ENCODE peak calls at places on chromosomes 2 and 18, in seven cellular contexts. D is IMR-90, U is neuronal stem cell, P is mesendoderm, T is H1, X is mesenchymal stem cell, I is H9. Q is an unnamed sample.
A peak's percentile ranks its signal among the peaks of the same experiment; 100 is the strongest.

GRCh38 chr2:165905854-165906253 is 47.7 kb downstream of the TTC21B start:
- DNase-seq in T (no peak), U (no peak), X (no peak), P (no peak), I (no peak), D (peak; percentile 65), Q (no peak)

GRCh38 chr2:189127756-189128155 is 51.8 kb downstream of the COL5A2 start:
- DNase-seq in X (no peak), I (no peak), U (no peak), P (no peak), D (no peak), T (no peak), Q (no peak)

GRCh38 chr2:199136681-199137080 is 321.1 kb downstream of the SATB2 start:
- DNase-seq in U (no peak), X (peak; percentile 20), P (no peak), D (peak; percentile 87), I (no peak), T (no peak), Q (no peak)

GRCh38 chr2:65096948-65097347 is 33.0 kb downstream of the RAB1A start:
- DNase-seq in P (no peak), D (peak; percentile 65), T (no peak), U (no peak), I (no peak), X (peak; percentile 43), Q (no peak)

GRCh38 chr2:20618886-20619521 is 31.9 kb downstream of the HS1BP3 start:
- DNase-seq in P (no peak), X (no peak), T (no peak), D (no peak), U (no peak), I (no peak), Q (no peak)

GRCh38 chr2:137155351-137156104 is 390.2 kb downstream of the THSD7B start:
- DNase-seq in T (no peak), D (no peak), X (no peak), P (no peak), U (no peak), I (no peak), Q (no peak)

GRCh38 chr2:118474151-118474561 is 373.3 kb downstream of the EN1 start:
- DNase-seq in T (no peak), I (no peak), P (peak; percentile 70), U (no peak), D (no peak), X (no peak), Q (no peak)

GRCh38 chr2:149134335-149134923 is 95.9 kb downstream of the LYPD6B start:
- DNase-seq in U (no peak), D (no peak), X (no peak), I (no peak), P (peak; percentile 20), T (no peak), Q (no peak)

GRCh38 chr2:241073166-241074064 is 28.7 kb downstream of the MTERF4 start:
- DNase-seq in U (no peak), X (no peak), T (no peak), P (no peak), I (no peak), D (no peak), Q (no peak)

GRCh38 chr2:152369176-152369860 is 34.3 kb downstream of the FMNL2 start:
- DNase-seq in D (peak; percentile 91), T (no peak), X (peak; percentile 96), P (peak; percentile 45), U (no peak), I (no peak), Q (peak; percentile 79)

GRCh38 chr18:12233378-12233777 is 20.8 kb upstream of the CIDEA start:
- DNase-seq in P (no peak), U (no peak), T (no peak), D (peak; percentile 75), X (peak; percentile 51), I (no peak), Q (peak; percentile 69)

GRCh38 chr2:127188797-127189196 is 31.3 kb downstream of the CYP27C1 start:
- DNase-seq in I (no peak), D (no peak), P (no peak), X (no peak), U (no peak), T (no peak), Q (no peak)

GRCh38 chr2:27705851-27706622 is 42.3 kb downstream of the SLC4A1AP start:
- DNase-seq in U (no peak), T (no peak), D (peak; percentile 99), I (no peak), X (peak; percentile 89), P (peak; percentile 87), Q (peak; percentile 10)

GRCh38 chr18:3027301-3027700 is 14.4 kb upstream of the LPIN2 start:
- DNase-seq in I (no peak), D (no peak), T (no peak), U (no peak), P (no peak), X (no peak), Q (no peak)

GRCh38 chr2:43370705-43371104 is 144.3 kb upstream of the ZFP36L2 start:
- DNase-seq in D (no peak), T (no peak), I (no peak), X (peak; percentile 55), U (no peak), P (no peak), Q (no peak)

GRCh38 chr18:3093624-3094354 is 80.8 kb upstream of the LPIN2 start:
- DNase-seq in I (no peak), X (no peak), U (no peak), D (no peak), P (no peak), T (no peak), Q (no peak)

GRCh38 chr2:207491086-207491485 is 38.7 kb upstream of the CREB1 start:
- DNase-seq in X (no peak), I (no peak), P (no peak), U (no peak), T (no peak), D (no peak), Q (peak; percentile 54)

GRCh38 chr2:186065491-186065890 is 326.9 kb downstream of the FSIP2 start:
- DNase-seq in D (no peak), I (no peak), X (no peak), U (no peak), T (no peak), P (no peak), Q (no peak)

GRCh38 chr18:45792551-45793294 is 32.8 kb upstream of the SIGLEC15 start:
- DNase-seq in T (no peak), P (no peak), U (no peak), D (peak; percentile 49), X (no peak), I (no peak), Q (no peak)

GRCh38 chr2:73983322-73984202 is 1.1 kb upstream of the TET3 start:
- DNase-seq in U (no peak), D (no peak), X (no peak), T (peak; percentile 73), I (peak; percentile 75), P (peak; percentile 76), Q (peak; percentile 98)
- H2AK5ac ChIP-seq in U (peak overlapping the region; percentile 74), D (peak overlapping the region; percentile 81), X (peak overlapping the region; percentile 43), T (no peak overlapping the region), I (no peak overlapping the region), P (no peak overlapping the region), Q (peak overlapping the region; percentile 94)

GRCh38 chr18:5391427-5391826 is 95.9 kb upstream of the ZBTB14 start:
- DNase-seq in I (no peak), U (no peak), P (no peak), X (no peak), T (no peak), D (no peak), Q (no peak)

GRCh38 chr18:5393779-5394178 is 98.3 kb upstream of the ZBTB14 start:
- DNase-seq in X (no peak), D (peak; percentile 81), T (no peak), U (no peak), I (no peak), P (peak; percentile 4), Q (peak; percentile 79)

GRCh38 chr18:5388896-5389295 is 93.4 kb upstream of the ZBTB14 start:
- DNase-seq in D (no peak), X (no peak), T (no peak), I (no peak), U (no peak), P (no peak), Q (no peak)
- H2AK5ac ChIP-seq in D (no peak overlapping the region), X (no peak overlapping the region), T (no peak overlapping the region), I (no peak overlapping the region), U (no peak overlapping the region), P (no peak overlapping the region), Q (no peak overlapping the region)

DNA sequence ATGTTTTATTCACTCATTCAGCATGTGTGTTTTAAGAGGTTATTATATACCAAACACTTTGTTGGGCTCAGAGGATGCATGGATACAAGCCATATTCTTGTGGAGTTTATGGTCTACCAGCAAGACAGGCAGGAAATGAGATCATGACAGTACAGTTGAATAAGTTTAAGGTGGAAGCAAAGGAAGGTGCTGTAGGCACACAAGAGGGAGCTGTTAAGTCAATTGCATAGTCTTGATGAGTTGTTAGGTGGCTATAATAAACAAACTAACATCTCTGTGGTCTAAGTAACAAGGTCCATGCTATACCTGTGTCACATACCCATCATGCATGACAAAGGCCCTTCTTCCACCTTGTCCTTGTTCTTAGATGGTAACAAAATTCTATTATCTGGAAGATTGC is 538.3 kb downstream of the CNTNAP5 start:
- DNase-seq in T (no peak), U (no peak), P (peak; percentile 64), X (no peak), I (no peak), D (no peak), Q (no peak)
- H2AK5ac ChIP-seq in T (no peak overlapping the region), U (no peak overlapping the region), P (no peak overlapping the region), X (no peak overlapping the region), I (no peak overlapping the region), D (no peak overlapping the region), Q (no peak overlapping the region)

GRCh38 chr18:32257073-32257780 is 67.4 kb downstream of the MEP1B start:
- DNase-seq in T (no peak), U (no peak), I (no peak), D (no peak), X (no peak), P (no peak), Q (peak; percentile 15)

GRCh38 chr18:32259553-32259952 is 69.7 kb downstream of the MEP1B start:
- DNase-seq in T (no peak), I (no peak), D (no peak), P (no peak), X (no peak), U (no peak), Q (no peak)

GRCh38 chr18:32258148-32258547 is 68.3 kb downstream of the MEP1B start:
- DNase-seq in X (no peak), U (no peak), P (no peak), D (no peak), T (no peak), I (no peak), Q (no peak)

GRCh38 chr18:32261003-32261402 is 71.2 kb downstream of the MEP1B start:
- DNase-seq in I (no peak), D (no peak), U (no peak), P (no peak), T (no peak), X (no peak), Q (no peak)

DNA sequence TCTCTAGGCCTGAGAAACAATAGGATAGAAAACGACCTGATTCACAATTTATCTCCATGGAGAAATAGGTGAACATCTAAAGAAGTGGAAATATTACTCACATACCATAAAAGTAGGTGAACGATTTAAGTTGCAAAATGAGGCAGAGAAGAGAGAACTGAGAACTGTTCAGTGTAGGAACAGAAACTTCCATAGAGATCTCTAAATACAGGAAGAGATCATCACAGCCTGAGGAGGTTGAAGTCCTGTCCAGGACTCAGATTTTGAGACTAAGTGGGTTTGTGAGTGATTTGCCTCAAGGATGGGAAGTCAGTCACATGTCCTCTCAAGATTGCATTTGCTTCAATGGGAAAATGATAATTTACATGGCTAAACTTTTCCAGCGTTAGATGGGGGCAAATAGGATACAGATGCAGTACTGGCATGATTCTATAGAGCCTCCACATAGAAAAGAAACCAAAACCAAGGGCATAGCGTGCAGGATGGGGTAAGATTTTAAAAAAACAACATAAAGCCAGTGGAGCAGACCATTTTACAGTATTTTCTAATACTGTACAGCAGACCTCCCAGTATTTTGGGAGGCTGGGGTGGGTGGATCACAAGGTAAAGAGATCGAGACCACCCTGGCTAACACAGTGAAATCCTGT is 68.8 kb downstream of the MEP1B start:
- DNase-seq in U (no peak), X (no peak), P (no peak), T (no peak), D (no peak), I (no peak), Q (no peak)
- H2AK5ac ChIP-seq in U (no peak overlapping the region), X (no peak overlapping the region), P (no peak overlapping the region), T (no peak overlapping the region), D (no peak overlapping the region), I (no peak overlapping the region), Q (no peak overlapping the region)

Q was measured in trophoblast cell.